ENCODE peak calls at places on chromosomes 12 and 14, in five cellular contexts. One of them, this sample, is unnamed.
A peak's percentile ranks its signal among the peaks of the same experiment; 100 is the strongest.

GRCh38 chr12:15232959-15233358 is 11.7 kb upstream of the RERG start:
- DNase-seq in CD4-positive, alpha-beta memory T cell: no peak
- DNase-seq in T-helper 9 cell: no peak
- DNase-seq in putamen: no peak
- DNase-seq in activated naive CD4-positive, alpha-beta T cell: no peak
- DNase-seq in this sample: no peak

GRCh38 chr14:93745603-93746273 is 42.5 kb downstream of the PRIMA1 start:
- DNase-seq in CD4-positive, alpha-beta memory T cell: no peak
- DNase-seq in T-helper 9 cell: no peak
- DNase-seq in putamen: no peak
- DNase-seq in activated naive CD4-positive, alpha-beta T cell: no peak
- DNase-seq in this sample: no peak

GRCh38 chr14:90091393-90091792 is 29.6 kb downstream of the KCNK13 start:
- DNase-seq in CD4-positive, alpha-beta memory T cell: no peak
- DNase-seq in T-helper 9 cell: no peak
- DNase-seq in putamen: no peak
- DNase-seq in activated naive CD4-positive, alpha-beta T cell: no peak
- DNase-seq in this sample: peak; percentile 52

GRCh38 chr14:49303952-49304516 is 282.1 kb downstream of the RPS29 start:
- DNase-seq in CD4-positive, alpha-beta memory T cell: no peak
- DNase-seq in T-helper 9 cell: no peak
- DNase-seq in putamen: no peak
- DNase-seq in activated naive CD4-positive, alpha-beta T cell: no peak
- DNase-seq in this sample: peak; percentile 27

GRCh38 chr14:54219281-54220121 is 177.3 kb upstream of the CDKN3 start:
- DNase-seq in CD4-positive, alpha-beta memory T cell: no peak
- DNase-seq in T-helper 9 cell: no peak
- DNase-seq in putamen: no peak
- DNase-seq in activated naive CD4-positive, alpha-beta T cell: no peak
- DNase-seq in this sample: no peak

GRCh38 chr14:68285421-68286179 is 466.0 kb downstream of the RAD51B start:
- DNase-seq in CD4-positive, alpha-beta memory T cell: peak; percentile 52
- DNase-seq in T-helper 9 cell: peak; percentile 23
- DNase-seq in putamen: no peak
- DNase-seq in activated naive CD4-positive, alpha-beta T cell: no peak
- DNase-seq in this sample: no peak

GRCh38 chr12:49198431-49199155 is 9.7 kb upstream of the TUBA1A start:
- DNase-seq in CD4-positive, alpha-beta memory T cell: no peak
- DNase-seq in T-helper 9 cell: no peak
- DNase-seq in putamen: peak; percentile 88
- DNase-seq in activated naive CD4-positive, alpha-beta T cell: no peak
- DNase-seq in this sample: peak; percentile 15

GRCh38 chr14:70622111-70622712 is 19.5 kb upstream of the TTC9 start:
- DNase-seq in CD4-positive, alpha-beta memory T cell: peak; percentile 61
- DNase-seq in T-helper 9 cell: peak; percentile 29
- DNase-seq in putamen: no peak
- DNase-seq in activated naive CD4-positive, alpha-beta T cell: no peak
- DNase-seq in this sample: peak; percentile 62

GRCh38 chr12:91877022-91877421 is 268.6 kb downstream of the BTG1 start:
- DNase-seq in CD4-positive, alpha-beta memory T cell: peak; percentile 87
- DNase-seq in T-helper 9 cell: peak; percentile 72
- DNase-seq in putamen: no peak
- DNase-seq in activated naive CD4-positive, alpha-beta T cell: peak; percentile 69
- DNase-seq in this sample: peak; percentile 12

GRCh38 chr12:113467514-113468364 is 3.9 kb downstream of the LHX5 start:
- DNase-seq in CD4-positive, alpha-beta memory T cell: no peak
- DNase-seq in T-helper 9 cell: no peak
- DNase-seq in putamen: no peak
- DNase-seq in activated naive CD4-positive, alpha-beta T cell: no peak
- DNase-seq in this sample: no peak

GRCh38 chr14:36429692-36430091 is 90.3 kb downstream of the NKX2-1 start:
- DNase-seq in CD4-positive, alpha-beta memory T cell: no peak
- DNase-seq in T-helper 9 cell: no peak
- DNase-seq in putamen: no peak
- DNase-seq in activated naive CD4-positive, alpha-beta T cell: no peak
- DNase-seq in this sample: no peak

GRCh38 chr14:92481811-92482559 is 31.6 kb upstream of the RIN3 start:
- DNase-seq in CD4-positive, alpha-beta memory T cell: no peak
- DNase-seq in T-helper 9 cell: no peak
- DNase-seq in putamen: no peak
- DNase-seq in activated naive CD4-positive, alpha-beta T cell: no peak
- DNase-seq in this sample: no peak

GRCh38 chr14:92470215-92470614 is 43.4 kb upstream of the RIN3 start:
- DNase-seq in CD4-positive, alpha-beta memory T cell: no peak
- DNase-seq in T-helper 9 cell: no peak
- DNase-seq in putamen: no peak
- DNase-seq in activated naive CD4-positive, alpha-beta T cell: no peak
- DNase-seq in this sample: no peak

GRCh38 chr12:47813491-47814196 is 6.1 kb downstream of the HDAC7 start:
- DNase-seq in CD4-positive, alpha-beta memory T cell: no peak
- DNase-seq in T-helper 9 cell: no peak
- DNase-seq in putamen: no peak
- DNase-seq in activated naive CD4-positive, alpha-beta T cell: no peak
- DNase-seq in this sample: peak; percentile 53

GRCh38 chr12:47302111-47302597 is 222.4 kb upstream of the AMIGO2 start:
- DNase-seq in CD4-positive, alpha-beta memory T cell: no peak
- DNase-seq in T-helper 9 cell: no peak
- DNase-seq in putamen: no peak
- DNase-seq in activated naive CD4-positive, alpha-beta T cell: no peak
- DNase-seq in this sample: no peak

GRCh38 chr12:19893514-19893913 is 454.2 kb downstream of the AEBP2 start:
- DNase-seq in CD4-positive, alpha-beta memory T cell: no peak
- DNase-seq in T-helper 9 cell: no peak
- DNase-seq in putamen: no peak
- DNase-seq in activated naive CD4-positive, alpha-beta T cell: no peak
- DNase-seq in this sample: no peak

GRCh38 chr14:70036665-70037064 is 152.1 kb downstream of the SLC8A3 start:
- DNase-seq in CD4-positive, alpha-beta memory T cell: no peak
- DNase-seq in T-helper 9 cell: no peak
- DNase-seq in putamen: no peak
- DNase-seq in activated naive CD4-positive, alpha-beta T cell: no peak
- DNase-seq in this sample: peak; percentile 72

GRCh38 chr14:29741909-29742401 is 185.7 kb downstream of the PRKD1 start:
- DNase-seq in CD4-positive, alpha-beta memory T cell: no peak
- DNase-seq in T-helper 9 cell: no peak
- DNase-seq in putamen: peak; percentile 36
- DNase-seq in activated naive CD4-positive, alpha-beta T cell: no peak
- DNase-seq in this sample: peak; percentile 91

GRCh38 chr14:73272393-73272792 is 35.1 kb downstream of the PAPLN start:
- DNase-seq in CD4-positive, alpha-beta memory T cell: no peak
- DNase-seq in T-helper 9 cell: no peak
- DNase-seq in putamen: no peak
- DNase-seq in activated naive CD4-positive, alpha-beta T cell: no peak
- DNase-seq in this sample: no peak

GRCh38 chr14:69614592-69614991 is 3.2 kb downstream of the SUSD6 start:
- DNase-seq in CD4-positive, alpha-beta memory T cell: no peak
- DNase-seq in T-helper 9 cell: no peak
- DNase-seq in putamen: peak; percentile 30
- DNase-seq in activated naive CD4-positive, alpha-beta T cell: no peak
- DNase-seq in this sample: no peak

GRCh38 chr12:129870796-129871195 is 33.0 kb downstream of the TMEM132D start:
- DNase-seq in CD4-positive, alpha-beta memory T cell: no peak
- DNase-seq in T-helper 9 cell: no peak
- DNase-seq in putamen: no peak
- DNase-seq in activated naive CD4-positive, alpha-beta T cell: no peak
- DNase-seq in this sample: no peak

GRCh38 chr12:122023339-122024131 is 1.9 kb downstream of the BCL7A start:
- DNase-seq in CD4-positive, alpha-beta memory T cell: no peak
- DNase-seq in T-helper 9 cell: no peak
- DNase-seq in putamen: peak; percentile 63
- DNase-seq in activated naive CD4-positive, alpha-beta T cell: no peak
- DNase-seq in this sample: peak; percentile 92

GRCh38 chr12:15049456-15050153 is 76.8 kb downstream of the PDE6H start:
- DNase-seq in CD4-positive, alpha-beta memory T cell: no peak
- DNase-seq in T-helper 9 cell: no peak
- DNase-seq in putamen: no peak
- DNase-seq in activated naive CD4-positive, alpha-beta T cell: no peak
- DNase-seq in this sample: no peak

GRCh38 chr14:68665116-68665515 is 127.8 kb downstream of the ZFP36L1 start:
- DNase-seq in CD4-positive, alpha-beta memory T cell: no peak
- DNase-seq in T-helper 9 cell: no peak
- DNase-seq in putamen: no peak
- DNase-seq in activated naive CD4-positive, alpha-beta T cell: no peak
- DNase-seq in this sample: no peak

GRCh38 chr12:4366090-4366489 is 13.4 kb downstream of the FGF23 start:
- DNase-seq in CD4-positive, alpha-beta memory T cell: no peak
- DNase-seq in T-helper 9 cell: no peak
- DNase-seq in putamen: no peak
- DNase-seq in activated naive CD4-positive, alpha-beta T cell: no peak
- DNase-seq in this sample: no peak

GRCh38 chr12:27807063-27807703 is 27.1 kb upstream of the MANSC4 start:
- DNase-seq in CD4-positive, alpha-beta memory T cell: peak; percentile 14
- DNase-seq in T-helper 9 cell: no peak
- DNase-seq in putamen: no peak
- DNase-seq in activated naive CD4-positive, alpha-beta T cell: no peak
- DNase-seq in this sample: no peak

GRCh38 chr14:66379116-66379515 is 107.1 kb upstream of the CCDC196 start:
- DNase-seq in CD4-positive, alpha-beta memory T cell: no peak
- DNase-seq in T-helper 9 cell: no peak
- DNase-seq in putamen: no peak
- DNase-seq in activated naive CD4-positive, alpha-beta T cell: no peak
- DNase-seq in this sample: no peak

This sample was measured in SJCRH30.